ENCODE peak calls at places on chromosomes 12 and 14, in four cellular contexts. One of them, this sample, is unnamed.

GRCh38 chr14:98957211-98958047 is 314.6 kb downstream of the BCL11B start:
- DNase-seq in GM06990: no peak
- DNase-seq in esophagus squamous epithelium: no peak
- DNase-seq in fibroblast of lung: peak; percentile 94
- DNase-seq in this sample: no peak

GRCh38 chr14:89117017-89117416 is 292.6 kb downstream of the TTC8 start:
- DNase-seq in GM06990: no peak
- DNase-seq in esophagus squamous epithelium: no peak
- DNase-seq in fibroblast of lung: no peak
- DNase-seq in this sample: no peak

GRCh38 chr12:55996201-55996714 is 818 bp upstream of the SUOX start:
- DNase-seq in GM06990: no peak
- DNase-seq in esophagus squamous epithelium: no peak
- DNase-seq in fibroblast of lung: peak; percentile 42
- DNase-seq in this sample: peak; percentile 43

GRCh38 chr12:77893918-77894317 is 63.2 kb downstream of the NAV3 start:
- DNase-seq in GM06990: no peak
- DNase-seq in esophagus squamous epithelium: no peak
- DNase-seq in fibroblast of lung: peak; percentile 43
- DNase-seq in this sample: no peak

GRCh38 chr12:2358986-2359658 is 306.3 kb downstream of the CACNA1C start:
- DNase-seq in GM06990: no peak
- DNase-seq in esophagus squamous epithelium: no peak
- DNase-seq in fibroblast of lung: no peak
- DNase-seq in this sample: no peak

GRCh38 chr14:93220509-93220908 is 13.5 kb downstream of the UBR7 start:
- DNase-seq in GM06990: no peak
- DNase-seq in esophagus squamous epithelium: no peak
- DNase-seq in fibroblast of lung: no peak
- DNase-seq in this sample: no peak

GRCh38 chr12:96204381-96204780 is 10.2 kb downstream of the ELK3 start:
- DNase-seq in GM06990: no peak
- DNase-seq in esophagus squamous epithelium: no peak
- DNase-seq in fibroblast of lung: no peak
- DNase-seq in this sample: no peak

GRCh38 chr12:117093918-117094630 is 5.1 kb downstream of the TESC start:
- DNase-seq in GM06990: no peak
- DNase-seq in esophagus squamous epithelium: no peak
- DNase-seq in fibroblast of lung: no peak
- DNase-seq in this sample: no peak

GRCh38 chr12:59928416-59928815 is 332.6 kb downstream of the SLC16A7 start:
- DNase-seq in GM06990: no peak
- DNase-seq in esophagus squamous epithelium: no peak
- DNase-seq in fibroblast of lung: peak; percentile 8
- DNase-seq in this sample: no peak

GRCh38 chr12:6241495-6241894 is 41.3 kb downstream of the CD9 start:
- DNase-seq in GM06990: no peak
- DNase-seq in esophagus squamous epithelium: no peak
- DNase-seq in fibroblast of lung: no peak
- DNase-seq in this sample: no peak

GRCh38 chr14:101542391-101542790 is 18.9 kb upstream of the DIO3 start:
- DNase-seq in GM06990: no peak
- DNase-seq in esophagus squamous epithelium: no peak
- DNase-seq in fibroblast of lung: no peak
- DNase-seq in this sample: no peak

GRCh38 chr14:68065322-68065721 is 245.7 kb downstream of the RAD51B start:
- DNase-seq in GM06990: no peak
- DNase-seq in esophagus squamous epithelium: no peak
- DNase-seq in fibroblast of lung: no peak
- DNase-seq in this sample: no peak

GRCh38 chr12:76890407-76891143 is 11.8 kb upstream of the CSRP2 start:
- DNase-seq in GM06990: no peak
- DNase-seq in esophagus squamous epithelium: no peak
- DNase-seq in fibroblast of lung: peak; percentile 51
- DNase-seq in this sample: no peak

GRCh38 chr12:116964740-116965090 is 54.0 kb downstream of the FBXW8 start:
- DNase-seq in GM06990: no peak
- DNase-seq in esophagus squamous epithelium: no peak
- DNase-seq in fibroblast of lung: peak; percentile 11
- DNase-seq in this sample: no peak

GRCh38 chr12:123916729-123917128 is 55.9 kb downstream of the CCDC92 start:
- DNase-seq in GM06990: no peak
- DNase-seq in esophagus squamous epithelium: no peak
- DNase-seq in fibroblast of lung: peak; percentile 48
- DNase-seq in this sample: peak; percentile 16

GRCh38 chr12:32891526-32891925 is 5.1 kb downstream of the PKP2 start:
- DNase-seq in GM06990: no peak
- DNase-seq in esophagus squamous epithelium: no peak
- DNase-seq in fibroblast of lung: no peak
- DNase-seq in this sample: no peak

GRCh38 chr12:57430117-57430930 is 519 bp downstream of the R3HDM2 start:
- DNase-seq in GM06990: no peak
- DNase-seq in esophagus squamous epithelium: no peak
- DNase-seq in fibroblast of lung: peak; percentile 37
- DNase-seq in this sample: no peak

GRCh38 chr12:112482734-112483133 is 64.0 kb downstream of the PTPN11 start:
- DNase-seq in GM06990: no peak
- DNase-seq in esophagus squamous epithelium: no peak
- DNase-seq in fibroblast of lung: no peak
- DNase-seq in this sample: no peak

GRCh38 chr12:111216387-111217159 is 152.3 kb downstream of the PHETA1 start:
- DNase-seq in GM06990: no peak
- DNase-seq in esophagus squamous epithelium: no peak
- DNase-seq in fibroblast of lung: no peak
- DNase-seq in this sample: no peak

GRCh38 chr14:26856832-26857508 is 259.1 kb upstream of the NOVA1 start:
- DNase-seq in GM06990: no peak
- DNase-seq in esophagus squamous epithelium: no peak
- DNase-seq in fibroblast of lung: no peak
- DNase-seq in this sample: no peak

GRCh38 chr12:91778938-91779400 is 366.7 kb downstream of the BTG1 start:
- DNase-seq in GM06990: peak; percentile 56
- DNase-seq in esophagus squamous epithelium: no peak
- DNase-seq in fibroblast of lung: peak; percentile 93
- DNase-seq in this sample: peak; percentile 25

GRCh38 chr12:116919247-116919671 is 8.5 kb downstream of the FBXW8 start:
- DNase-seq in GM06990: no peak
- DNase-seq in esophagus squamous epithelium: no peak
- DNase-seq in fibroblast of lung: no peak
- DNase-seq in this sample: no peak

GRCh38 chr12:64506955-64507354 is 55.0 kb downstream of the TBK1 start:
- DNase-seq in GM06990: no peak
- DNase-seq in esophagus squamous epithelium: no peak
- DNase-seq in fibroblast of lung: no peak
- DNase-seq in this sample: no peak

GRCh38 chr14:105894978-105895881 is 368.8 kb downstream of the TMEM121 start:
- DNase-seq in GM06990: no peak
- DNase-seq in esophagus squamous epithelium: no peak
- DNase-seq in fibroblast of lung: no peak
- DNase-seq in this sample: peak; percentile 0

GRCh38 chr14:92630367-92630766 is 116.8 kb downstream of the RIN3 start:
- DNase-seq in GM06990: no peak
- DNase-seq in esophagus squamous epithelium: no peak
- DNase-seq in fibroblast of lung: no peak
- DNase-seq in this sample: no peak

GRCh38 chr14:96904201-96904600 is 107.0 kb downstream of the VRK1 start:
- DNase-seq in GM06990: no peak
- DNase-seq in esophagus squamous epithelium: no peak
- DNase-seq in fibroblast of lung: peak; percentile 71
- DNase-seq in this sample: no peak

GRCh38 chr12:54631551-54631950 is 3.1 kb downstream of the LACRT start:
- DNase-seq in GM06990: no peak
- DNase-seq in esophagus squamous epithelium: no peak
- DNase-seq in fibroblast of lung: no peak
- DNase-seq in this sample: no peak

GRCh38 chr14:23307687-23308644 is 1.3 kb downstream of the BCL2L2 start:
- DNase-seq in GM06990: no peak
- DNase-seq in esophagus squamous epithelium: no peak
- DNase-seq in fibroblast of lung: peak; percentile 64
- DNase-seq in this sample: no peak
- H3K4me3 ChIP-seq in GM06990: peak overlapping the region; percentile 95
- H3K4me3 ChIP-seq in esophagus squamous epithelium: peak overlapping the region; percentile 81
- H3K4me3 ChIP-seq in fibroblast of lung: peak overlapping the region; percentile 78
- H3K4me3 ChIP-seq in this sample: no peak overlapping the region

DNA sequence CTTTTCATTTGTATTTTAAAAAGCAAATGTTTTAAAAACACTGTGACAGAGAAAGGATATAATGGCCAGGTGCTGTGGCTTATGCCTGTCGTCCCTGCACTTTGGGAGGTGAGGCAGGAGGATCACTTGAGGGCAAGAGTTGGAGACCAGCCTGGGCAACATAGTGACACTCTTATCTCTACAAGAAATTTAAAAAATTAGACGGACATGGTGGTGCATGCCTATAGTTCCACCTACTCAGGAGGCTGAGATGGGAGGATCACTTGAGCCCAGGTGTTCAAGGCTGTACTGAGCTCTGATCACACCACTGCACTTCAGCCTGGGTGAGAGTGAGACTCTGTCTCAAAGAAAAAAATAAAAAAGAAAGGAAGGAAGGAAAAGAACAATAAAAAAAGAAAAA is 7.8 kb downstream of the RFX4 start:
- DNase-seq in GM06990: no peak
- DNase-seq in esophagus squamous epithelium: no peak
- DNase-seq in fibroblast of lung: no peak
- DNase-seq in this sample: no peak
- H3K4me3 ChIP-seq in GM06990: no peak overlapping the region
- H3K4me3 ChIP-seq in esophagus squamous epithelium: no peak overlapping the region
- H3K4me3 ChIP-seq in fibroblast of lung: no peak overlapping the region
- H3K4me3 ChIP-seq in this sample: no peak overlapping the region

GRCh38 chr12:101876861-101877815 is at the start of gene DRAM1:
- DNase-seq in GM06990: peak; percentile 95
- DNase-seq in esophagus squamous epithelium: peak; percentile 56
- DNase-seq in fibroblast of lung: peak; percentile 88
- DNase-seq in this sample: peak; percentile 82
- H3K4me3 ChIP-seq in GM06990: peak within 1 kb of the TSS; percentile 99
- H3K4me3 ChIP-seq in esophagus squamous epithelium: peak within 1 kb of the TSS; percentile 89
- H3K4me3 ChIP-seq in fibroblast of lung: peak within 1 kb of the TSS; percentile 100
- H3K4me3 ChIP-seq in this sample: peak within 1 kb of the TSS; percentile 86

GRCh38 chr14:104844306-104845032 is 20.6 kb upstream of the CEP170B start:
- DNase-seq in GM06990: no peak
- DNase-seq in esophagus squamous epithelium: no peak
- DNase-seq in fibroblast of lung: no peak
- DNase-seq in this sample: no peak
- H3K4me3 ChIP-seq in GM06990: no peak overlapping the region
- H3K4me3 ChIP-seq in esophagus squamous epithelium: peak overlapping the region; percentile 43
- H3K4me3 ChIP-seq in fibroblast of lung: no peak overlapping the region
- H3K4me3 ChIP-seq in this sample: no peak overlapping the region

GRCh38 chr12:21647179-21647578 is 10.5 kb downstream of the LDHB start:
- DNase-seq in GM06990: no peak
- DNase-seq in esophagus squamous epithelium: no peak
- DNase-seq in fibroblast of lung: no peak
- DNase-seq in this sample: no peak

GRCh38 chr12:21644516-21644915 is 13.1 kb downstream of the LDHB start:
- DNase-seq in GM06990: no peak
- DNase-seq in esophagus squamous epithelium: no peak
- DNase-seq in fibroblast of lung: no peak
- DNase-seq in this sample: no peak

GRCh38 chr12:21642707-21643389 is 14.8 kb downstream of the LDHB start:
- DNase-seq in GM06990: no peak
- DNase-seq in esophagus squamous epithelium: no peak
- DNase-seq in fibroblast of lung: no peak
- DNase-seq in this sample: no peak

GRCh38 chr12:21648378-21648777 is 9.3 kb downstream of the LDHB start:
- DNase-seq in GM06990: no peak
- DNase-seq in esophagus squamous epithelium: no peak
- DNase-seq in fibroblast of lung: no peak
- DNase-seq in this sample: no peak

GRCh38 chr12:21643758-21644157 is 13.9 kb downstream of the LDHB start:
- DNase-seq in GM06990: no peak
- DNase-seq in esophagus squamous epithelium: no peak
- DNase-seq in fibroblast of lung: no peak
- DNase-seq in this sample: no peak
- H3K4me3 ChIP-seq in GM06990: no peak overlapping the region
- H3K4me3 ChIP-seq in esophagus squamous epithelium: no peak overlapping the region
- H3K4me3 ChIP-seq in fibroblast of lung: no peak overlapping the region
- H3K4me3 ChIP-seq in this sample: no peak overlapping the region

DNA sequence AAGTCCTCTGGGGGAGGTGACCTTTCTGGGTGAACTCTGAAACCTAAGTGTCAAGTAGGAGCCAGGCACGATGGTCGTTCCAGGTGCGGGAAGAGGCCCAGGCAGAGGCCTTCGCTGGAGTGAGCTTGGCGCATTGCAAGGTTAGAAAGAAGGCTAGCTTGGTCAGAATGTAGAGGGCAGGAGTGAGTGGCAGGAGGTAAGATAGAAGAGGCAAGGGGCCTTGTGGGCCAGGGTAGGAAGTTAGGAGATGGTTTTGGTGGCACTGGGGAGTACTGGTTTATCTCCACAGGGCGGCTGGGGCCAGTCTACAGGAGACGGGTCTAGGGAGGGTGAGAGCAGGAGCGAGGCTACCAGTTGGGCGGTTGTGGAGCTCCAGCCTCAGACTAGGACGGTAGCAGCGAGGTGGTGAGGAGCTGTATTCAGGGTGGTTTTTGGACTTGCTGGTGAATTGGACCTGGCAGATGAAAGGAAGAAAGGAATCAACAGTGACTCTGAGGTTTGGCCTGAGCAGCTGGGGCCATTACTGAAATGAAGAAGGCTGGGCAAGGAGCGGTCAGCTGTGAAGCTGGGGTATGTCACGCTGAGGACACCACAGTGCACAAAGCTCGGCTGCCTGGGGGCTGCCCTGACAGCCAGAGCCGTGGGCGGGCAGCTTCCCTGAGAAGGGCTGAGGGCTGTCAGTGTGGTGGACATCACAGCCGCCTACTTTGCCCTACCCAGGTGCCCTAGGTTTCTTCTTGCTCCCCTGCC is 9.1 kb downstream of the MLXIP start:
- DNase-seq in GM06990: no peak
- DNase-seq in esophagus squamous epithelium: no peak
- DNase-seq in fibroblast of lung: no peak
- DNase-seq in this sample: no peak
- H3K4me3 ChIP-seq in GM06990: no peak overlapping the region
- H3K4me3 ChIP-seq in esophagus squamous epithelium: no peak overlapping the region
- H3K4me3 ChIP-seq in fibroblast of lung: no peak overlapping the region
- H3K4me3 ChIP-seq in this sample: no peak overlapping the region

DNA sequence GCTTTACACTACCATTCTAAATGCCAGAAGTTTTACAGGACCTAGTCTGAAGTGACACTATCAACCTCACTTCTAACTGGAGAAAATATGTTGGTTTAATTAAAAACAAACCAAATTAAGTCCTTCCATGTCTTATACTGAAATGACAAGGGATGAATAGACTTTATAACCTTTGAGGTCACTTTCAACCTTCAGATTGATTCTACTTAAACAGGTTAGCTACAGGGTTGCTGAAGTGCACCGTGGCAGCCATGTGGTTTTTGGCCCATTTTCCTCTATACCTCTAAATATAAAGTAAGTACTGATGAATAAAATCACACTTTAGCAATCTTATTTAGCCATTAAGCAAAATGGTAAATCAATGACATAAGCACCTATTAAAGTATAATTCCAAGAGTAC is 3.9 kb downstream of the SLC38A2 start:
- DNase-seq in GM06990: no peak
- DNase-seq in esophagus squamous epithelium: no peak
- DNase-seq in fibroblast of lung: no peak
- DNase-seq in this sample: no peak
- H3K4me3 ChIP-seq in GM06990: no peak overlapping the region
- H3K4me3 ChIP-seq in esophagus squamous epithelium: peak overlapping the region; percentile 90
- H3K4me3 ChIP-seq in fibroblast of lung: peak overlapping the region; percentile 83
- H3K4me3 ChIP-seq in this sample: no peak overlapping the region

GRCh38 chr12:25054783-25055144 is 105.9 kb upstream of the BCAT1 start:
- DNase-seq in GM06990: peak; percentile 45
- DNase-seq in esophagus squamous epithelium: no peak
- DNase-seq in fibroblast of lung: peak; percentile 33
- DNase-seq in this sample: peak; percentile 41
- H3K4me3 ChIP-seq in GM06990: peak overlapping the region; percentile 63
- H3K4me3 ChIP-seq in esophagus squamous epithelium: peak overlapping the region; percentile 39
- H3K4me3 ChIP-seq in fibroblast of lung: no peak overlapping the region
- H3K4me3 ChIP-seq in this sample: peak overlapping the region; percentile 65